ENCODE peak calls at places on chromosomes 12 and 14, in nine cellular contexts. R is mammary epithelial cell; V is upper lobe of right lung; T is AG04450; Q is suprapubic skin; E is stomach; L is GM12878; D is heart left ventricle; H is effector memory CD4-positive, alpha-beta T cell. U is an unnamed sample.

GRCh38 chr14:61491876-61492440 is 170.6 kb downstream of the PRKCH start:
- DNase-seq in R (no peak), V (no peak), T (no peak), Q (no peak), E (no peak), L (no peak), D (peak; percentile 45), H (no peak), U (peak; percentile 33)

GRCh38 chr12:89733579-89734201 is 25.1 kb upstream of the ATP2B1 start:
- DNase-seq in R (peak; percentile 96), V (no peak), T (peak; percentile 54), Q (no peak), E (no peak), L (no peak), D (no peak), H (no peak), U (no peak)

GRCh38 chr12:89389755-89390661 is 37.7 kb upstream of the DUSP6 start:
- DNase-seq in R (no peak), V (no peak), T (no peak), Q (no peak), E (no peak), L (no peak), D (no peak), H (no peak), U (peak; percentile 89)

GRCh38 chr12:13864081-13864673 is 117.2 kb downstream of the GRIN2B start:
- DNase-seq in R (peak; percentile 47), V (peak; percentile 86), T (peak; percentile 20), Q (peak; percentile 68), E (peak; percentile 82), L (peak; percentile 11), D (peak; percentile 68), H (no peak), U (peak; percentile 57)

GRCh38 chr12:105922670-105923102 is 216.1 kb downstream of the NUAK1 start:
- DNase-seq in R (peak; percentile 69), V (no peak), T (peak; percentile 54), Q (no peak), E (no peak), L (no peak), D (no peak), H (no peak), U (peak; percentile 18)

GRCh38 chr14:68487805-68488590 is 304.9 kb downstream of the ZFP36L1 start:
- DNase-seq in R (peak; percentile 85), V (no peak), T (no peak), Q (no peak), E (no peak), L (no peak), D (no peak), H (no peak), U (no peak)

GRCh38 chr14:50023671-50024490 is 92.5 kb downstream of the VCPKMT start:
- DNase-seq in R (peak; percentile 87), V (no peak), T (no peak), Q (no peak), E (no peak), L (no peak), D (no peak), H (no peak), U (no peak)

GRCh38 chr12:68675098-68675842 is 11.5 kb upstream of the NUP107 start:
- DNase-seq in R (no peak), V (no peak), T (no peak), Q (no peak), E (peak; percentile 48), L (no peak), D (peak; percentile 30), H (peak; percentile 40), U (peak; percentile 37)

GRCh38 chr12:99436584-99436983 is 211.0 kb upstream of the GARIN6 start:
- DNase-seq in R (no peak), V (no peak), T (no peak), Q (no peak), E (no peak), L (peak; percentile 73), D (no peak), H (no peak), U (no peak)

DNA sequence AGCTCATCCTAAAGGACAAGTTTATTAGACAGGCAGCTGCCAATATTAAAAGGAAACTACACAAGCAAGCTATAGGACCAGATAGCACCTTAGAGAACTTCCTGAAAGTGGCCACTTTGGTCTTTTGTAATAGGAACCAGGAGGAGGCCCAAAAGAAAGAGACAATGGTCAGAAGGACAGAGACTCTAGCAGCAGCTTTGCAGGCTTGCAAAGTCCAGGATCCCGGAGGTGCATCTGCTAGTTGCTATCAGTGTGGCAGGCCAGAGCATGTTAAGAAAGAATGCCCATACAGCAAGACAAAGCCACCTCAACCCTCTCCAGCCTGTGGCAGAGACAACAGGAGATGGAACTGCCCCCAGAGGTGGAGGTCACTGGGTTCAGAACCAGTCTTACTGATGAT is 23.4 kb downstream of the APOBEC1 start:
- DNase-seq in R (no peak), V (no peak), T (no peak), Q (no peak), E (no peak), L (no peak), D (no peak), H (no peak), U (no peak)
- H3K27ac ChIP-seq in R (no peak overlapping the region), V (no peak overlapping the region), T (no peak overlapping the region), Q (no peak overlapping the region), E (no peak overlapping the region), L (no peak overlapping the region), D (no peak overlapping the region), H (no peak overlapping the region), U (no peak overlapping the region)

DNA sequence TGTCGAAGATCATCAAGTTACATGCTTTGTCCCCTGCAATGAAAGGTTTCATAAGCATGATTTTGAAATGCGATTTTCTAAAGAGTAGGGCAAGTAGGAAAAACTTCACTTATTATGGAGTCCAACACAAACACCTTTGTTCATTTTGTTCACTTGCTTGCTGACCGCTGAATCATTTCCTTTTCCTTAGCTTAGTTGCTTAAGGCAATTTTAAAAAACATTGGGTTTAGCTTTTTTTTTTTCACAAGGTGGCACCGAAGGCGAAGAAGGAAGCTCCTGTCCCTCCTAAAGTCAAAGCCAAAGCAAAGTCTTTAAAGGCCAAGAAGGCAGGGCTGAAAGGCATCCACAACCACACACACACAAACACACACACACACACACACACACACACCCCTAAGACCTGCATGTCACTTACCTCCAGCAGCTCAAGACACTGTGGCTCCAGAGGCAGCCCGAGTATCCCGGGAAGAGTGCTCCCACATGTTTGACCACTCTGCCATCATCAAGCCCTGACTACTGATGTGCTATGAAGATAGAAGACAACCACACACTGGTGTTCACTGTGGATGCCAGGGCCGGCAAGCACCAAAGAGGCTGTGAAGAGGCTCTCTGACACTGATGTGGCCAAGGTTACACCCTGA is 11.4 kb downstream of the MANSC1 start:
- DNase-seq in R (peak; percentile 81), V (no peak), T (no peak), Q (no peak), E (no peak), L (no peak), D (no peak), H (no peak), U (peak; percentile 92)
- H3K27ac ChIP-seq in R (peak overlapping the region; percentile 85), V (no peak overlapping the region), T (no peak overlapping the region), Q (peak overlapping the region; percentile 39), E (peak overlapping the region; percentile 19), L (no peak overlapping the region), D (peak overlapping the region; percentile 49), H (no peak overlapping the region), U (peak overlapping the region; percentile 98)

DNA sequence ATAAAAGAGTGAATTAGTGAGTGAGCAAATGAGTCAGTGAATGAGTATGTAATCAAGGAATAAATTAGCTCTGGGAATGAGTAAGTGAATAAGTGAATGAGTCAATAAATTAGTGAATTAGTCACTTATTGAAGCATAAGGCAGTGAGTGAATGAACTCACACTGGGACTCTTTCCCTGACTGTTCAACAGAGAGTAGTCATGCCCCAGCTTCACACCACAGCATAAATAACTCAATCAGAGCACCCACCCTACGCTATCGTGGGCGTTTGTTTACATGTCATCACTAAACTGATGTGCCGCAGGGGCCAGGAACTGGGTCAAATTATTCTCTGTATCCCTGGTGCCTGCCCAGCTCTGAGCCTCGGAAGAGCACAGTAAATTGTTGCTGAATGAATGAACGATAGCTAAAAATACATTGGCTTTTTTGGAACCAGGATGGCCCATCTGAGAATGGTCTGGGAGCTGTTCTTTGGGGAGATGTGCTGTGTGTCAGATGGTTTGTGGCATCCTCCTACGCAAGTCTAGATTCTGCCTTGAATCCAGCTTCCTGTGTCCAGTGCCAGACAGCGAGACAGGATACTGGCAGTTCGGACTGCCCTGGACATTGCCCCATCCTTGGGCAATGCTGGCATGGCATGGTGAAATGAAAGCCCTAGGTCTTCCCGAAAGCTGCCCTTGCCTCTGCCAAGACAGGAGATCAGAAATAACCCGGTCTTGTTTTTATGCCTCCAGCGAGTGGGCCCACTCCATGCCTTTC is 98.0 kb upstream of the RTL1 start:
- DNase-seq in R (peak; percentile 81), V (no peak), T (peak; percentile 29), Q (peak; percentile 36), E (no peak), L (no peak), D (no peak), H (no peak), U (no peak)
- H3K27ac ChIP-seq in R (no peak overlapping the region), V (no peak overlapping the region), T (peak overlapping the region; percentile 25), Q (no peak overlapping the region), E (no peak overlapping the region), L (no peak overlapping the region), D (no peak overlapping the region), H (no peak overlapping the region), U (no peak overlapping the region)

GRCh38 chr12:24797901-24798300 is 151.0 kb downstream of the BCAT1 start:
- DNase-seq in R (no peak), V (no peak), T (no peak), Q (no peak), E (no peak), L (no peak), D (no peak), H (no peak), U (no peak)
- H3K27ac ChIP-seq in R (no peak overlapping the region), V (no peak overlapping the region), T (no peak overlapping the region), Q (no peak overlapping the region), E (no peak overlapping the region), L (no peak overlapping the region), D (no peak overlapping the region), H (no peak overlapping the region), U (no peak overlapping the region)

U was measured in endothelial cell of umbilical vein.